ENCODE peak calls at places on chromosome 1, in seven cellular contexts. M, U, D, C, O, Q and B are unnamed samples.

GRCh38 chr1:197907846-197908616 is 5.6 kb downstream of the C1orf53 start:
- DNase-seq in C (no peak), D (no peak), O (no peak), Q (no peak), U (no peak), M (no peak), B (no peak)

GRCh38 chr1:185442065-185442464 is 125.0 kb upstream of the IVNS1ABP start:
- DNase-seq in C (peak), Q (no peak), U (no peak), M (no peak), D (no peak), O (no peak), B (no peak)

GRCh38 chr1:30808067-30808662 is 50.6 kb upstream of the LAPTM5 start:
- DNase-seq in U (no peak), O (no peak), Q (no peak), M (no peak), C (no peak), D (no peak), B (no peak)

GRCh38 chr1:175520186-175520585 is 223.2 kb downstream of the TNR start:
- DNase-seq in O (no peak), D (no peak), Q (no peak), U (no peak), C (no peak), M (peak), B (no peak)

GRCh38 chr1:160437432-160438319 is 37.3 kb downstream of the VANGL2 start:
- DNase-seq in C (no peak), O (no peak), D (no peak), Q (no peak), M (no peak), U (no peak), B (no peak)

GRCh38 chr1:234699795-234700665 is 90.1 kb upstream of the IRF2BP2 start:
- DNase-seq in M (no peak), O (no peak), D (no peak), C (peak), U (no peak), Q (no peak), B (no peak)

GRCh38 chr1:9591669-9592509 is 3.2 kb downstream of the TMEM201 start:
- DNase-seq in Q (no peak), D (no peak), O (no peak), M (no peak), U (no peak), C (no peak), B (no peak)

GRCh38 chr1:30724175-30724574 is 790 bp upstream of the MATN1 start:
- DNase-seq in O (no peak), D (no peak), M (no peak), U (no peak), Q (no peak), C (no peak), B (no peak)

GRCh38 chr1:2047749-2048729 is 2.2 kb upstream of the PRKCZ start:
- DNase-seq in M (no peak), Q (no peak), U (no peak), O (no peak), C (no peak), D (no peak), B (no peak)

GRCh38 chr1:101207891-101208290 is 28.9 kb upstream of the S1PR1 start:
- DNase-seq in C (peak), O (no peak), U (no peak), Q (no peak), M (no peak), D (no peak), B (no peak)

GRCh38 chr1:149962039-149962647 is 25.5 kb upstream of the MTMR11 start:
- DNase-seq in Q (no peak), O (peak), M (no peak), U (peak), D (no peak), C (peak), B (peak)

GRCh38 chr1:212670301-212670700 is 29.3 kb downstream of the BATF3 start:
- DNase-seq in D (no peak), Q (no peak), U (no peak), M (no peak), C (no peak), O (no peak), B (no peak)

GRCh38 chr1:183403386-183403957 is 14.7 kb downstream of the NMNAT2 start:
- DNase-seq in C (no peak), M (no peak), D (no peak), U (no peak), Q (no peak), O (no peak), B (no peak)

GRCh38 chr1:217138173-217138838 is 415.1 kb upstream of the ESRRG start:
- DNase-seq in M (no peak), C (no peak), Q (no peak), U (no peak), O (no peak), D (no peak), B (no peak)

GRCh38 chr1:18183477-18183974 is 75.9 kb downstream of the IGSF21 start:
- DNase-seq in M (no peak), C (no peak), O (no peak), U (no peak), D (no peak), Q (no peak), B (no peak)

GRCh38 chr1:20187103-20187812 is 940 bp upstream of the PLA2G2C start:
- DNase-seq in D (peak), Q (no peak), C (no peak), U (peak), M (no peak), O (no peak), B (no peak)